ENCODE peak calls at places on chromosome 20, in seven cellular contexts. One of them, this sample, is unnamed.

GRCh38 chr20:52060794-52061714 is 130.5 kb downstream of the ZFP64 start:
- DNase-seq in PC-9: no peak
- DNase-seq in type B pancreatic cell: no peak
- DNase-seq in stimulated activated CD4-positive, alpha-beta T cell treated with anti-CD3 and anti-CD28 coated beads, Interleukin-1b, Interleukin-23, amount 100 ng/mL, for 24 hours: no peak
- DNase-seq in NCI-H187: no peak
- DNase-seq in NAMALWA: no peak
- DNase-seq in CD4-positive, CD25-positive, alpha-beta regulatory T cell: no peak
- DNase-seq in this sample: no peak

GRCh38 chr20:2299301-2299700 is 3.5 kb downstream of the TGM3 start:
- DNase-seq in PC-9: no peak
- DNase-seq in type B pancreatic cell: no peak
- DNase-seq in stimulated activated CD4-positive, alpha-beta T cell treated with anti-CD3 and anti-CD28 coated beads, Interleukin-1b, Interleukin-23, amount 100 ng/mL, for 24 hours: no peak
- DNase-seq in NCI-H187: no peak
- DNase-seq in NAMALWA: no peak
- DNase-seq in CD4-positive, CD25-positive, alpha-beta regulatory T cell: no peak
- DNase-seq in this sample: no peak

GRCh38 chr20:63017826-63018411 is 11.2 kb upstream of the BHLHE23 start:
- DNase-seq in PC-9: no peak
- DNase-seq in type B pancreatic cell: no peak
- DNase-seq in stimulated activated CD4-positive, alpha-beta T cell treated with anti-CD3 and anti-CD28 coated beads, Interleukin-1b, Interleukin-23, amount 100 ng/mL, for 24 hours: no peak
- DNase-seq in NCI-H187: no peak
- DNase-seq in NAMALWA: no peak
- DNase-seq in CD4-positive, CD25-positive, alpha-beta regulatory T cell: no peak
- DNase-seq in this sample: no peak

GRCh38 chr20:62834967-62835730 is 18.3 kb downstream of the COL9A3 start:
- DNase-seq in PC-9: no peak
- DNase-seq in type B pancreatic cell: no peak
- DNase-seq in stimulated activated CD4-positive, alpha-beta T cell treated with anti-CD3 and anti-CD28 coated beads, Interleukin-1b, Interleukin-23, amount 100 ng/mL, for 24 hours: no peak
- DNase-seq in NCI-H187: no peak
- DNase-seq in NAMALWA: no peak
- DNase-seq in CD4-positive, CD25-positive, alpha-beta regulatory T cell: no peak
- DNase-seq in this sample: no peak

GRCh38 chr20:9884061-9884460 is 45.2 kb upstream of the PAK5 start:
- DNase-seq in PC-9: no peak
- DNase-seq in type B pancreatic cell: no peak
- DNase-seq in stimulated activated CD4-positive, alpha-beta T cell treated with anti-CD3 and anti-CD28 coated beads, Interleukin-1b, Interleukin-23, amount 100 ng/mL, for 24 hours: no peak
- DNase-seq in NCI-H187: no peak
- DNase-seq in NAMALWA: no peak
- DNase-seq in CD4-positive, CD25-positive, alpha-beta regulatory T cell: no peak
- DNase-seq in this sample: no peak

GRCh38 chr20:45343867-45344721 is 4.1 kb downstream of the SDC4 start:
- DNase-seq in PC-9: peak; percentile 97
- DNase-seq in type B pancreatic cell: no peak
- DNase-seq in stimulated activated CD4-positive, alpha-beta T cell treated with anti-CD3 and anti-CD28 coated beads, Interleukin-1b, Interleukin-23, amount 100 ng/mL, for 24 hours: no peak
- DNase-seq in NCI-H187: no peak
- DNase-seq in NAMALWA: no peak
- DNase-seq in CD4-positive, CD25-positive, alpha-beta regulatory T cell: no peak
- DNase-seq in this sample: no peak

GRCh38 chr20:19974621-19975435 is 42.3 kb upstream of the NAA20 start:
- DNase-seq in PC-9: peak; percentile 84
- DNase-seq in type B pancreatic cell: no peak
- DNase-seq in stimulated activated CD4-positive, alpha-beta T cell treated with anti-CD3 and anti-CD28 coated beads, Interleukin-1b, Interleukin-23, amount 100 ng/mL, for 24 hours: no peak
- DNase-seq in NCI-H187: no peak
- DNase-seq in NAMALWA: no peak
- DNase-seq in CD4-positive, CD25-positive, alpha-beta regulatory T cell: no peak
- DNase-seq in this sample: peak; percentile 95

GRCh38 chr20:12012241-12013222 is 94.8 kb downstream of the BTBD3 start:
- DNase-seq in PC-9: peak; percentile 41
- DNase-seq in type B pancreatic cell: no peak
- DNase-seq in stimulated activated CD4-positive, alpha-beta T cell treated with anti-CD3 and anti-CD28 coated beads, Interleukin-1b, Interleukin-23, amount 100 ng/mL, for 24 hours: no peak
- DNase-seq in NCI-H187: no peak
- DNase-seq in NAMALWA: peak; percentile 75
- DNase-seq in CD4-positive, CD25-positive, alpha-beta regulatory T cell: peak; percentile 23
- DNase-seq in this sample: peak; percentile 85

GRCh38 chr20:51156796-51157119 is 133.9 kb upstream of the KCNG1 start:
- DNase-seq in PC-9: no peak
- DNase-seq in type B pancreatic cell: no peak
- DNase-seq in stimulated activated CD4-positive, alpha-beta T cell treated with anti-CD3 and anti-CD28 coated beads, Interleukin-1b, Interleukin-23, amount 100 ng/mL, for 24 hours: no peak
- DNase-seq in NCI-H187: peak; percentile 8
- DNase-seq in NAMALWA: no peak
- DNase-seq in CD4-positive, CD25-positive, alpha-beta regulatory T cell: no peak
- DNase-seq in this sample: no peak

GRCh38 chr20:3248167-3248992 is 9.4 kb upstream of the SLC4A11 start:
- DNase-seq in PC-9: no peak
- DNase-seq in type B pancreatic cell: no peak
- DNase-seq in stimulated activated CD4-positive, alpha-beta T cell treated with anti-CD3 and anti-CD28 coated beads, Interleukin-1b, Interleukin-23, amount 100 ng/mL, for 24 hours: no peak
- DNase-seq in NCI-H187: no peak
- DNase-seq in NAMALWA: no peak
- DNase-seq in CD4-positive, CD25-positive, alpha-beta regulatory T cell: peak; percentile 34
- DNase-seq in this sample: no peak